ENCODE peak calls at places on chromosomes 16 and 17, in six cellular contexts. One of them, this sample, is unnamed.

GRCh38 chr16:69522732-69523404 is 42.9 kb upstream of the NFAT5 start:
- DNase-seq in mammary epithelial cell: no peak
- DNase-seq in astrocyte of the spinal cord: no peak
- DNase-seq in A673: peak; percentile 58
- DNase-seq in omental fat pad: no peak
- DNase-seq in neural crest cell: no peak
- DNase-seq in this sample: no peak

GRCh38 chr17:67833946-67834631 is 8.8 kb downstream of the BPTF start:
- DNase-seq in omental fat pad: no peak
- DNase-seq in astrocyte of the spinal cord: no peak
- DNase-seq in mammary epithelial cell: no peak
- DNase-seq in neural crest cell: no peak
- DNase-seq in A673: no peak
- DNase-seq in this sample: no peak

GRCh38 chr17:9209347-9209746 is 188.0 kb downstream of the NTN1 start:
- DNase-seq in A673: no peak
- DNase-seq in mammary epithelial cell: no peak
- DNase-seq in astrocyte of the spinal cord: no peak
- DNase-seq in omental fat pad: no peak
- DNase-seq in neural crest cell: no peak
- DNase-seq in this sample: no peak

GRCh38 chr17:78341559-78342437 is 18.1 kb downstream of the SOCS3 start:
- DNase-seq in A673: no peak
- DNase-seq in omental fat pad: no peak
- DNase-seq in mammary epithelial cell: peak; percentile 65
- DNase-seq in neural crest cell: peak; percentile 44
- DNase-seq in astrocyte of the spinal cord: peak; percentile 85
- DNase-seq in this sample: peak; percentile 66

GRCh38 chr17:18141210-18141803 is 32.8 kb downstream of the MYO15A start:
- DNase-seq in neural crest cell: peak; percentile 52
- DNase-seq in mammary epithelial cell: peak; percentile 43
- DNase-seq in A673: peak; percentile 72
- DNase-seq in astrocyte of the spinal cord: peak; percentile 58
- DNase-seq in omental fat pad: no peak
- DNase-seq in this sample: no peak

GRCh38 chr16:2963611-2964415 is at the start of gene KREMEN2:
- DNase-seq in mammary epithelial cell: peak; percentile 51
- DNase-seq in omental fat pad: no peak
- DNase-seq in astrocyte of the spinal cord: no peak
- DNase-seq in A673: peak; percentile 83
- DNase-seq in neural crest cell: peak; percentile 46
- DNase-seq in this sample: no peak

GRCh38 chr16:57042157-57043111 is 49.9 kb upstream of the CPNE2 start:
- DNase-seq in A673: no peak
- DNase-seq in mammary epithelial cell: peak; percentile 75
- DNase-seq in astrocyte of the spinal cord: peak; percentile 44
- DNase-seq in omental fat pad: no peak
- DNase-seq in neural crest cell: no peak
- DNase-seq in this sample: no peak

GRCh38 chr16:56606688-56607618 is 1.4 kb upstream of the MT2A start:
- DNase-seq in neural crest cell: no peak
- DNase-seq in omental fat pad: peak; percentile 82
- DNase-seq in A673: no peak
- DNase-seq in mammary epithelial cell: peak; percentile 99
- DNase-seq in astrocyte of the spinal cord: peak; percentile 97
- DNase-seq in this sample: no peak

GRCh38 chr16:78791011-78791410 is 691.6 kb downstream of the WWOX start:
- DNase-seq in astrocyte of the spinal cord: no peak
- DNase-seq in omental fat pad: no peak
- DNase-seq in neural crest cell: no peak
- DNase-seq in A673: no peak
- DNase-seq in mammary epithelial cell: no peak
- DNase-seq in this sample: no peak

GRCh38 chr17:82924812-82925211 is 85.0 kb upstream of the ZNF750 start:
- DNase-seq in neural crest cell: no peak
- DNase-seq in A673: no peak
- DNase-seq in astrocyte of the spinal cord: no peak
- DNase-seq in omental fat pad: no peak
- DNase-seq in mammary epithelial cell: peak; percentile 30
- DNase-seq in this sample: no peak
- TF ChIP-seq CTCF in neural crest cell: no peak
- TF ChIP-seq CTCF in A673: no peak
- TF ChIP-seq CTCF in astrocyte of the spinal cord: no peak
- TF ChIP-seq CTCF in omental fat pad: no peak
- TF ChIP-seq CTCF in mammary epithelial cell: no peak
- TF ChIP-seq CTCF in this sample: no peak

DNA sequence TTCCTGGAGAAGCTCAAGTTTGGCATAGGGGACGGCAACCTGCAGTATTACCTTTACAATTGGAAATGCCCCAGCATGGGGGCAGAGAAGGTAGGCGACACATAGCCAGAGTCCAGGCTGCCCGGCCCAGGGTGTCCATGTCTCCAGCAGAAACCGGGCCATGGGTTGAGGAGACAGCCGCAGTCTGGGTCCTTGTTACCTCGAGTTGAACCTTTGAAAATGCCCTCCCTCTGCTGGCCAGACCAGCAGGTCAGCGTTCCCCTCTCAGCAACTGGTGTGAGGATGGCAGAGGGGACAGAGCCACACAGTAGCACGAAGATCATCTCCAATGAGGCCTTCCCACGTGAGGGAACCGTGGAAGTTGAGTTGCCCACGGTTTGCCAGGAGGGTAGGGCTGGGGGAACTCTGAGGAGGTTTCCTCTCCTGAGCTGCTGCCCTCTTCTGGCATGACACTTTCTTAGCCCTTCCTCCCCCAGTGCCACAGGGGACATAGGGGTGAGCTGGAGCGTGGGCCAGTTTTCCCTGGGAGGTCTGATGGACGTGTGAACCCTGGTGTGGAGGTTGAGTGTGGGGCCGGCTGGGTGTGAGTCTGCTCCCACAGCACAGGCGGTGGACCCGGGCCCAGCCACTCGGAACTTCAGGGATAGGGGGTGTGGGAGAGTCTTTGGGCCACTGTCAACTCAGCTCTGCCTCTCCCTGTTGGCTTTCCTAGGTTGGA is 27.2 kb downstream of the PLCD3 start:
- DNase-seq in mammary epithelial cell: no peak
- DNase-seq in A673: no peak
- DNase-seq in omental fat pad: no peak
- DNase-seq in astrocyte of the spinal cord: no peak
- DNase-seq in neural crest cell: no peak
- DNase-seq in this sample: no peak
- TF ChIP-seq CTCF in mammary epithelial cell: no peak
- TF ChIP-seq CTCF in A673: no peak
- TF ChIP-seq CTCF in omental fat pad: no peak
- TF ChIP-seq CTCF in astrocyte of the spinal cord: no peak
- TF ChIP-seq CTCF in neural crest cell: no peak
- TF ChIP-seq CTCF in this sample: no peak

GRCh38 chr17:34580685-34581445 is 1.5 kb downstream of the TMEM132E start:
- DNase-seq in astrocyte of the spinal cord: no peak
- DNase-seq in omental fat pad: no peak
- DNase-seq in mammary epithelial cell: no peak
- DNase-seq in neural crest cell: no peak
- DNase-seq in A673: no peak
- DNase-seq in this sample: no peak
- TF ChIP-seq CTCF in astrocyte of the spinal cord: no peak
- TF ChIP-seq CTCF in omental fat pad: no peak
- TF ChIP-seq CTCF in mammary epithelial cell: no peak
- TF ChIP-seq CTCF in neural crest cell: no peak
- TF ChIP-seq CTCF in A673: no peak
- TF ChIP-seq CTCF in this sample: peak; percentile 22

GRCh38 chr17:16046966-16047365 is 47.3 kb downstream of the TTC19 start:
- DNase-seq in astrocyte of the spinal cord: no peak
- DNase-seq in omental fat pad: no peak
- DNase-seq in A673: no peak
- DNase-seq in mammary epithelial cell: no peak
- DNase-seq in neural crest cell: no peak
- DNase-seq in this sample: no peak
- TF ChIP-seq CTCF in astrocyte of the spinal cord: no peak
- TF ChIP-seq CTCF in omental fat pad: no peak
- TF ChIP-seq CTCF in A673: no peak
- TF ChIP-seq CTCF in mammary epithelial cell: no peak
- TF ChIP-seq CTCF in neural crest cell: no peak
- TF ChIP-seq CTCF in this sample: no peak

GRCh38 chr17:38914741-38915638 is 10.4 kb upstream of the LASP1NB start:
- DNase-seq in neural crest cell: no peak
- DNase-seq in mammary epithelial cell: no peak
- DNase-seq in omental fat pad: no peak
- DNase-seq in astrocyte of the spinal cord: no peak
- DNase-seq in A673: no peak
- DNase-seq in this sample: no peak
- TF ChIP-seq CTCF in neural crest cell: no peak
- TF ChIP-seq CTCF in mammary epithelial cell: no peak
- TF ChIP-seq CTCF in omental fat pad: no peak
- TF ChIP-seq CTCF in astrocyte of the spinal cord: no peak
- TF ChIP-seq CTCF in A673: no peak
- TF ChIP-seq CTCF in this sample: peak; percentile 21

DNA sequence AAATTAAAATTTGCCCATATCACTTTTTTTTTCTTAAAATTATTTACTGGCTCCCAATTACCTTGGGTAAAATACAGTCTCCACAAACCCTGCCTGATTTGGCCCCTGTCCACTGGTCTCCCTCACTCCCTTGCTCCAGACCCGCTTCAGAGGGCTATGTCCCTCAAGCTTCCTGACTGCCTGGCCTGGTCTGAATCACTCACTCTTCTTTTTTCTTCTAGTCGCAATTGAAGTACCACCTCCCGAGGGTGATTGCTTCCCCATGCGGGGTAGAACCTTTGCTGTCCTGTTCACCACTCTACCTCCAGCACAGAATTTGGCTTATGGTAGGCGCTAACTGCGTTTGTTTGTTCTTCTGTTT is 598 bp upstream of the PGAP3 start:
- DNase-seq in astrocyte of the spinal cord: no peak
- DNase-seq in A673: no peak
- DNase-seq in omental fat pad: no peak
- DNase-seq in neural crest cell: no peak
- DNase-seq in mammary epithelial cell: peak; percentile 14
- DNase-seq in this sample: no peak
- TF ChIP-seq CTCF in astrocyte of the spinal cord: no peak
- TF ChIP-seq CTCF in A673: no peak
- TF ChIP-seq CTCF in omental fat pad: no peak
- TF ChIP-seq CTCF in neural crest cell: no peak
- TF ChIP-seq CTCF in mammary epithelial cell: no peak
- TF ChIP-seq CTCF in this sample: no peak

GRCh38 chr16:20300312-20301097 is 26.8 kb downstream of the GP2 start:
- DNase-seq in mammary epithelial cell: peak; percentile 42
- DNase-seq in A673: peak; percentile 68
- DNase-seq in astrocyte of the spinal cord: peak; percentile 8
- DNase-seq in neural crest cell: peak; percentile 50
- DNase-seq in omental fat pad: no peak
- DNase-seq in this sample: peak; percentile 40
- TF ChIP-seq CTCF in mammary epithelial cell: peak; percentile 70
- TF ChIP-seq CTCF in A673: peak; percentile 85
- TF ChIP-seq CTCF in astrocyte of the spinal cord: peak; percentile 63
- TF ChIP-seq CTCF in neural crest cell: peak; percentile 78
- TF ChIP-seq CTCF in omental fat pad: no peak
- TF ChIP-seq CTCF in this sample: peak; percentile 81

GRCh38 chr17:29594441-29595090 is 1.6 kb downstream of the ANKRD13B start:
- DNase-seq in mammary epithelial cell: no peak
- DNase-seq in A673: no peak
- DNase-seq in neural crest cell: no peak
- DNase-seq in omental fat pad: no peak
- DNase-seq in astrocyte of the spinal cord: no peak
- DNase-seq in this sample: no peak

GRCh38 chr17:29591737-29592624 is 951 bp upstream of the ANKRD13B start:
- DNase-seq in mammary epithelial cell: peak; percentile 63
- DNase-seq in astrocyte of the spinal cord: peak; percentile 87
- DNase-seq in A673: peak; percentile 98
- DNase-seq in neural crest cell: peak; percentile 100
- DNase-seq in omental fat pad: peak; percentile 70
- DNase-seq in this sample: peak; percentile 98

GRCh38 chr17:29595107-29595942 is 2.4 kb downstream of the ANKRD13B start:
- DNase-seq in neural crest cell: no peak
- DNase-seq in astrocyte of the spinal cord: peak; percentile 38
- DNase-seq in A673: no peak
- DNase-seq in omental fat pad: no peak
- DNase-seq in mammary epithelial cell: no peak
- DNase-seq in this sample: no peak

GRCh38 chr17:29592850-29593545 is at the start of gene ANKRD13B:
- DNase-seq in omental fat pad: no peak
- DNase-seq in astrocyte of the spinal cord: no peak
- DNase-seq in A673: peak; percentile 82
- DNase-seq in mammary epithelial cell: no peak
- DNase-seq in neural crest cell: peak; percentile 56
- DNase-seq in this sample: no peak

DNA sequence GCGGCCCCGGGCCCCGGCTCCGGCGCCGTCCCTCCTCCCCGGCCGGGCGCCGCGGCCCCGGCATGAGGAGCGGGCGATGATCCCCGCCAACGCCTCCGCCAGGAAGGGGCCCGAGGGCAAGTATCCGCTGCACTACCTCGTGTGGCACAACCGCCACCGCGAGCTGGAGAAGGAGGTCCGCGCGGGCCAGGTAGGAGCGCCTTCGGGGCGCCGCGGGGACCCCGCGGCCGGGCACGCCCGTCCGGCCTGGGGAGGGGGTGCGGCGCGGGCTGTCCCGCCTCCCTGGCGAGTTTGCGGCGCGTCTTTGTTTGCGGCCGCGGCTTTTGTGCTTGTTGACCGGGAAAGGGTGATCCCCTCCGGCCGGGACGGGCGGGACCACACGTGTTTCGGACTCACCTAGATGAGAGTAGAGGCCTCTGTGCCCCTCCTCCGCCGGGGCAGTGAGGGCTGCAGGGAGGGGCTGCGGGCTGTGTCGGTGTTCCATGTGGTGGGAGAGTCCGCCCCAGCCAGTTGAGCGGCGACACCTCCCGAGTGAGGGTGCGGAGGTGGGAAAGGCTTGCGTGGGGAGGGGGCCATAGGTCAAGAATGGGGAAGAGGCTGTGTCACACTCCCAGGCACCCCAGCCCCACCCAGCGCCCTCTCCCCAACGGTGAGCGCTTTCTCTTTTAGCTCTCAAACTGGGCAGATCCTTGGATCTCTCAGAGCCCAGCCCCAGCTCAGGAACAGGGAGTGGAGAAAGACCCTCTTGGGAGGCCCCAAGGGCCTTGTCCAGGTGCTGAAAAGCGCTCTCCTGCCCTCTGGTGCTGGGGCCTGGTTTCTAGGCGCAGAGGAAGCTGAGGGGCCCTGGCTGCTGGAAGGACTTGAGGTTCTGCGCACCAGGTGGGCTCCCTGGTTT is 861 bp downstream of the ANKRD13B start:
- DNase-seq in astrocyte of the spinal cord: peak; percentile 22
- DNase-seq in omental fat pad: no peak
- DNase-seq in A673: peak; percentile 61
- DNase-seq in mammary epithelial cell: no peak
- DNase-seq in neural crest cell: no peak
- DNase-seq in this sample: no peak
- TF ChIP-seq CTCF in astrocyte of the spinal cord: peak; percentile 29
- TF ChIP-seq CTCF in omental fat pad: no peak
- TF ChIP-seq CTCF in A673: peak; percentile 42
- TF ChIP-seq CTCF in mammary epithelial cell: peak; percentile 21
- TF ChIP-seq CTCF in neural crest cell: no peak
- TF ChIP-seq CTCF in this sample: peak; percentile 20

This sample was measured in progenitor cell of endocrine pancreas.